ENCODE peak calls at places on chromosome 14, in ten cellular contexts. V, P, I, Q, D, T, S, O, Z and H are unnamed samples. For H3K27me3, the result is how much of the 10 kb centered on the place peaks cover.

GRCh38 chr14:65226824-65227604 is 124.7 kb upstream of the MAX start:
- DNase-seq in Z (peak), S (no peak), T (no peak), I (no peak), D (no peak), V (no peak), P (no peak), O (no peak), Q (no peak), H (peak)

GRCh38 chr14:65304963-65305362 is 107.6 kb upstream of the FUT8 start:
- DNase-seq in P (no peak), O (no peak), Q (no peak), Z (no peak), I (no peak), S (no peak), D (no peak), T (no peak), V (no peak), H (no peak)

GRCh38 chr14:22460461-22461195 is 128.4 kb downstream of the DAD1 start:
- DNase-seq in Q (no peak), O (no peak), Z (peak), T (no peak), P (no peak), D (no peak), V (no peak), I (no peak), S (no peak), H (no peak)

GRCh38 chr14:38098074-38098846 is 109.4 kb upstream of the SSTR1 start:
- DNase-seq in D (no peak), P (no peak), Z (peak), S (no peak), O (no peak), T (no peak), V (no peak), I (no peak), Q (no peak), H (no peak)

GRCh38 chr14:104206281-104206904 is 68.0 kb downstream of the KIF26A start:
- DNase-seq in T (no peak), V (peak), I (no peak), O (no peak), D (no peak), S (no peak), Z (no peak), P (peak), Q (no peak), H (no peak)

GRCh38 chr14:80425686-80426085 is 214.4 kb upstream of the DIO2 start:
- DNase-seq in I (no peak), Z (peak), O (no peak), Q (no peak), T (no peak), S (no peak), V (no peak), D (peak), P (no peak), H (no peak)

GRCh38 chr14:66401447-66402095 is 84.6 kb upstream of the CCDC196 start:
- DNase-seq in V (no peak), D (no peak), P (no peak), Z (peak), I (no peak), O (no peak), T (no peak), Q (no peak), S (no peak), H (no peak)

GRCh38 chr14:77151245-77151644 is 9.7 kb upstream of the ZDHHC22 start:
- DNase-seq in S (peak), Z (peak), T (no peak), D (no peak), V (peak), Q (no peak), I (no peak), P (no peak), O (no peak), H (peak)

GRCh38 chr14:60508707-60509437 is at the start of gene SIX6:
- DNase-seq in S (peak), T (no peak), O (no peak), Z (no peak), Q (no peak), I (no peak), P (no peak), D (no peak), V (peak), H (no peak)

GRCh38 chr14:64504897-64505771 is 564 bp downstream of the ZBTB1 start:
- DNase-seq in Q (peak), V (peak), I (peak), P (peak), O (peak), S (peak), Z (peak), D (no peak), T (peak), H (peak)

GRCh38 chr14:22225526-22226133 is 363.4 kb downstream of the DAD1 start:
- DNase-seq in S (no peak), V (no peak), O (no peak), Z (peak), D (no peak), T (no peak), P (no peak), Q (no peak), I (no peak), H (no peak)

GRCh38 chr14:63478024-63478423 is 65.2 kb downstream of the PPP2R5E start:
- DNase-seq in O (no peak), T (no peak), Z (no peak), P (no peak), S (no peak), V (no peak), I (no peak), D (no peak), Q (no peak), H (no peak)

GRCh38 chr14:102280376-102280962 is 24.5 kb downstream of the MOK start:
- DNase-seq in V (no peak), Q (no peak), D (no peak), Z (peak), O (no peak), P (no peak), I (no peak), T (no peak), S (no peak), H (no peak)

DNA sequence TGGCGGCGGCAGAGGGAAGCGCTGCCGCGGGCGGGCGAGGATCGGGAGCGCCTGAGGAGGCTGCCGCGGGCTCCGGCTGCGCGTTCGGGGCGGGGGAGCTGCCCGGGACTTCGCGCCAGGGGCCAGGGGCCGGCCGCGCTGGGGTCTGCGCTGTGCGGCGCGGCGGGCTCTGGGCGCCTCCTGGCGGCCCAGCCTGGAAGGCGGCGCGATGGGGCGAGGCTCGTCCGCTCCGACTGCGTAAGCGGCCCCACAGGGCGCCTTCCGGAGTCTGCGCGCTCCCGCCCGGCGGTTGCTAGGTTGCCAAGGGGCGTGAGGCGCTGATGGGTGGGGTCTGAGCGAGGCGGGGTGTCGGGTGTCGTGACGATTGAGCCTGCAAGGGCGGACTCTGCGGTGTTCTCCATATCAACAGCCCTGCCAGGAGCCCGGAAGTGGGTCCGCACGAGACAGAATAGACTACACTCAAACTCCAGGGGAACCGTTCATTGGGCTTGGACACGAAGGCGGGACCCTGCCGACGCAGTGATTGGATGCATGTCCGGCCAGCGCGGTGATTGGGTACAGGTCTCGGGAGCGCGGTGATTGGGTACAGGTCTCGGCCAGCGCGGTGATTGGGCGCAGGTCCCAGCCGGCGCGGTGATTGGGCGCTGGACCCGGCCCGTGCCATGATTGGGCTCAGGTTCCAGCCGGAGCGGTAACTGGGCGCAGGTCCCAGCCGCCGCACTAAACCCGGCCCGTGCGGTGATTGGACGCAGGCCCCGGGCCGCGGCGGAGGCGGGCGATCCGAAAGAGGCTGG is at the start of gene TEDC1:
- DNase-seq in I (no peak), D (peak), Z (peak), Q (peak), T (peak), S (peak), V (peak), P (peak), O (peak), H (peak)
- H3K27me3 ChIP-seq in I (under half), D (under half), Z (under half), Q (under half), T (under half), S (under half), V (under half), P (under half), O (under half), H (under half)

GRCh38 chr14:74249433-74250375 is 10.5 kb downstream of the VSX2 start:
- DNase-seq in T (no peak), D (no peak), O (no peak), Q (no peak), Z (peak), I (no peak), P (no peak), S (no peak), V (no peak), H (no peak)
- H3K27me3 ChIP-seq in T (under half), D (under half), O (under half), Q (under half), Z (under half), I (under half), P (under half), S (under half), V (half or more), H (under half)

GRCh38 chr14:50733479-50733878 is 65.4 kb upstream of the SAV1 start:
- DNase-seq in D (no peak), Z (no peak), P (no peak), T (no peak), Q (no peak), O (no peak), V (no peak), I (no peak), S (no peak), H (no peak)

GRCh38 chr14:50740858-50741257 is 72.8 kb upstream of the SAV1 start:
- DNase-seq in V (no peak), D (no peak), P (no peak), Z (no peak), O (no peak), S (no peak), I (no peak), T (no peak), Q (no peak), H (no peak)

GRCh38 chr14:50739186-50739585 is 71.1 kb upstream of the SAV1 start:
- DNase-seq in I (no peak), P (no peak), O (no peak), Q (no peak), Z (no peak), S (no peak), V (no peak), T (no peak), D (no peak), H (no peak)

GRCh38 chr14:50736932-50737419 is 68.9 kb upstream of the SAV1 start:
- DNase-seq in O (no peak), T (no peak), S (no peak), Z (no peak), Q (no peak), P (peak), V (no peak), I (peak), D (no peak), H (no peak)

GRCh38 chr14:50734950-50735697 is 67.0 kb upstream of the SAV1 start:
- DNase-seq in Z (peak), S (no peak), O (no peak), P (no peak), I (no peak), D (no peak), Q (no peak), V (no peak), T (no peak), H (no peak)
- H3K27me3 ChIP-seq in Z (under half), S (under half), O (under half), P (under half), I (under half), D (under half), Q (under half), V (under half), T (under half), H (under half)

DNA sequence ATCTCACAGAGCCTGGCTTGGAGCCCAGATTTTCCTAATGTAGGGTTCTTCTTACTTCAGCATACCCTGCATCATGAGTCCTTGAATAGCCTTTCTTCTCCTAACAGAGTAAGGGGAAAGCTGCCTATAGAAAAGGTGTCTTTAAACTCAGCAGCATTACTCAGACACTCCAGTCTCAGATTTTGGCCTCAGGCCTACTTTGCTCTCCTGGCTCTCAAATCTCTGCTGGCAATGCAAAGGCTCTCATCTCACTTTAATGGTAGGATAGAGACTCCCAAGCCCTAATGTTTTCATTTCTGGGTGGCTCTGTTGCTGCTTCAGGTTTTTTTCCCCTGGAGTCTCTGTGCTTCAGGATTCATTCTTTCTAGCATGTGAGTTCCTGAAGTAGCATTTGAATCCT is 9.1 kb upstream of the NKX2-8 start:
- DNase-seq in S (no peak), D (no peak), Q (no peak), Z (peak), P (no peak), I (no peak), V (no peak), T (no peak), O (no peak), H (no peak)
- H3K27me3 ChIP-seq in S (under half), D (under half), Q (under half), Z (half or more), P (under half), I (under half), V (half or more), T (half or more), O (half or more), H (under half)